ENCODE peak calls at places on chromosome 16, in seven cellular contexts. U, Y, R, Q, M, V and A are unnamed samples.

GRCh38 chr16:35792516-35793285 is 2333.3 kb downstream of the TP53TG3F start:
- DNase-seq in U (no peak), M (no peak), Y (peak; percentile 51), V (no peak), R (no peak), Q (no peak), A (no peak)

GRCh38 chr16:84667600-84668309 is 19.4 kb downstream of the KLHL36 start:
- DNase-seq in Q (no peak), Y (no peak), U (no peak), R (no peak), M (no peak), V (no peak), A (no peak)

GRCh38 chr16:10541396-10541795 is 39.0 kb downstream of the EMP2 start:
- DNase-seq in V (no peak), Q (no peak), R (no peak), U (no peak), M (no peak), Y (no peak), A (peak; percentile 27)

GRCh38 chr16:17358846-17359245 is 111.9 kb downstream of the XYLT1 start:
- DNase-seq in Q (no peak), R (no peak), Y (no peak), V (no peak), U (no peak), M (no peak), A (no peak)

GRCh38 chr16:88759245-88759975 is 25.6 kb downstream of the PIEZO1 start:
- DNase-seq in Q (no peak), V (peak; percentile 74), M (peak; percentile 39), U (peak; percentile 32), R (no peak), Y (peak; percentile 89), A (peak; percentile 56)

GRCh38 chr16:21628772-21629171 is 23.6 kb downstream of the IGSF6 start:
- DNase-seq in M (no peak), V (no peak), R (no peak), Q (no peak), Y (no peak), U (no peak), A (no peak)

GRCh38 chr16:13848795-13849194 is 71.2 kb upstream of the ERCC4 start:
- DNase-seq in R (no peak), M (no peak), Y (no peak), V (no peak), U (no peak), Q (no peak), A (no peak)

GRCh38 chr16:12995721-12996372 is 94.4 kb downstream of the SHISA9 start:
- DNase-seq in U (no peak), R (no peak), Q (no peak), Y (no peak), M (no peak), V (no peak), A (no peak)

GRCh38 chr16:54651440-54651839 is 279.2 kb upstream of the IRX5 start:
- DNase-seq in Y (no peak), Q (no peak), M (no peak), U (no peak), R (no peak), V (no peak), A (no peak)

GRCh38 chr16:72224260-72224768 is 52.4 kb upstream of the PMFBP1 start:
- DNase-seq in Q (no peak), Y (no peak), V (no peak), U (no peak), R (no peak), M (no peak), A (no peak)

GRCh38 chr16:57986196-57986595 is 14.3 kb downstream of the ZNF319 start:
- DNase-seq in R (no peak), Q (no peak), M (no peak), V (no peak), U (no peak), Y (peak; percentile 24), A (no peak)

GRCh38 chr16:19618876-19619275 is 63.4 kb downstream of the VPS35L start:
- DNase-seq in U (no peak), Y (no peak), M (no peak), R (no peak), Q (no peak), V (no peak), A (no peak)

GRCh38 chr16:50644730-50645129 is 36.4 kb downstream of the SNX20 start:
- DNase-seq in R (peak; percentile 55), Y (no peak), U (no peak), M (peak; percentile 12), V (peak; percentile 56), Q (no peak), A (no peak)

GRCh38 chr16:88577166-88577565 is 7.0 kb downstream of the ZC3H18 start:
- DNase-seq in M (no peak), Y (peak; percentile 58), U (no peak), Q (no peak), V (no peak), R (no peak), A (no peak)

GRCh38 chr16:9518054-9518453 is 426.6 kb downstream of the HAPSTR1 start:
- DNase-seq in M (no peak), Y (no peak), U (no peak), V (no peak), Q (no peak), R (no peak), A (no peak)

GRCh38 chr16:83689385-83689831 is 118.4 kb upstream of the HSBP1 start:
- DNase-seq in V (no peak), U (no peak), Y (no peak), Q (no peak), R (peak; percentile 84), M (no peak), A (peak; percentile 24)

GRCh38 chr16:46833465-46833810 is 2.5 kb upstream of the C16orf87 start:
- DNase-seq in Y (no peak), Q (no peak), V (no peak), M (no peak), U (no peak), R (no peak), A (no peak)

GRCh38 chr16:48366165-48367093 is 18.8 kb downstream of the SIAH1 start:
- DNase-seq in Y (no peak), M (peak; percentile 25), U (peak; percentile 17), Q (no peak), R (peak; percentile 76), V (peak; percentile 80), A (peak; percentile 24)

GRCh38 chr16:51707666-51708065 is 556.6 kb upstream of the SALL1 start:
- DNase-seq in U (no peak), Y (no peak), M (no peak), R (no peak), V (no peak), Q (no peak), A (no peak)

GRCh38 chr16:66225696-66226095 is 140.8 kb upstream of the CDH5 start:
- DNase-seq in V (no peak), U (no peak), R (no peak), Y (no peak), Q (no peak), M (no peak), A (no peak)

GRCh38 chr16:66001432-66001831 is 365.1 kb upstream of the CDH5 start:
- DNase-seq in V (no peak), U (no peak), M (no peak), Y (no peak), R (no peak), Q (no peak), A (no peak)

GRCh38 chr16:84868829-84869457 is 49.2 kb downstream of the CRISPLD2 start:
- DNase-seq in V (no peak), Y (no peak), U (no peak), Q (no peak), M (no peak), R (no peak), A (peak; percentile 58)

GRCh38 chr16:85055503-85056210 is 28.1 kb downstream of the KIAA0513 start:
- DNase-seq in Q (no peak), M (peak; percentile 54), V (peak; percentile 68), R (no peak), U (no peak), Y (peak; percentile 70), A (peak; percentile 56)

GRCh38 chr16:82082543-82083244 is 47.6 kb downstream of the HSD17B2 start:
- DNase-seq in Y (no peak), R (peak; percentile 59), U (no peak), Q (no peak), M (no peak), V (no peak), A (no peak)

GRCh38 chr16:70520612-70521297 is 2.6 kb downstream of the COG4 start:
- DNase-seq in V (no peak), R (peak; percentile 27), U (no peak), M (no peak), Y (no peak), Q (no peak), A (no peak)

GRCh38 chr16:71423016-71423415 is 18.8 kb downstream of the TLE7 start:
- DNase-seq in R (no peak), M (no peak), Q (no peak), V (no peak), Y (no peak), U (no peak), A (no peak)

GRCh38 chr16:3950343-3951193 is 70.1 kb upstream of the CREBBP start:
- DNase-seq in V (no peak), R (peak; percentile 71), Y (peak; percentile 88), Q (peak; percentile 81), U (peak; percentile 33), M (no peak), A (peak; percentile 88)

GRCh38 chr16:3951861-3952332 is 71.4 kb upstream of the CREBBP start:
- DNase-seq in U (no peak), V (no peak), Y (no peak), M (no peak), R (no peak), Q (no peak), A (peak; percentile 68)

GRCh38 chr16:3949287-3949686 is 68.8 kb upstream of the CREBBP start:
- DNase-seq in M (no peak), R (no peak), U (no peak), V (no peak), Q (peak; percentile 50), Y (no peak), A (peak; percentile 90)

GRCh38 chr16:3948378-3948995 is 68.0 kb upstream of the CREBBP start:
- DNase-seq in R (no peak), V (no peak), Q (no peak), M (no peak), Y (no peak), U (no peak), A (no peak)

GRCh38 chr16:3949946-3950342 is 69.4 kb upstream of the CREBBP start:
- DNase-seq in Y (no peak), V (no peak), U (no peak), R (no peak), Q (no peak), M (no peak), A (no peak)
- H3K27ac ChIP-seq in Y (peak overlapping the region; percentile 80), V (no peak overlapping the region), U (no peak overlapping the region), R (peak overlapping the region; percentile 94), Q (peak overlapping the region; percentile 77), M (no peak overlapping the region), A (peak overlapping the region; percentile 98)

GRCh38 chr16:87555647-87556046 is 46.7 kb upstream of the JPH3 start:
- DNase-seq in M (no peak), R (no peak), Q (no peak), V (no peak), U (no peak), Y (no peak), A (no peak)
- H3K27ac ChIP-seq in M (no peak overlapping the region), R (no peak overlapping the region), Q (no peak overlapping the region), V (no peak overlapping the region), U (no peak overlapping the region), Y (no peak overlapping the region), A (no peak overlapping the region)

GRCh38 chr16:53511084-53511402 is 8.0 kb upstream of the AKTIP start:
- DNase-seq in Y (no peak), Q (no peak), R (no peak), U (no peak), M (no peak), V (no peak), A (no peak)
- H3K27ac ChIP-seq in Y (peak overlapping the region; percentile 44), Q (peak overlapping the region; percentile 85), R (no peak overlapping the region), U (no peak overlapping the region), M (no peak overlapping the region), V (no peak overlapping the region), A (no peak overlapping the region)

GRCh38 chr16:23509763-23510153 is 536 bp downstream of the GGA2 start:
- DNase-seq in Q (peak; percentile 17), M (peak; percentile 19), Y (no peak), V (peak; percentile 73), U (no peak), R (peak; percentile 19), A (peak; percentile 32)
- H3K27ac ChIP-seq in Q (peak overlapping the region; percentile 86), M (peak overlapping the region; percentile 64), Y (peak overlapping the region; percentile 87), V (peak overlapping the region; percentile 90), U (peak overlapping the region; percentile 83), R (peak overlapping the region; percentile 70), A (peak overlapping the region; percentile 75)